ENCODE peak calls at places on chromosomes 11 and 22, in five cellular contexts. W is A549, P is ovary, T is H1, G is stomach. L is an unnamed sample.

GRCh38 chr22:20028855-20029549 is 8.1 kb downstream of the TANGO2 start:
- DNase-seq in W (no peak), T (no peak), G (no peak), P (no peak), L (no peak)

GRCh38 chr22:46053563-46054090 is 76.7 kb upstream of the WNT7B start:
- DNase-seq in P (peak), W (no peak), G (peak), T (no peak), L (peak)

GRCh38 chr22:50209893-50210292 is 9.1 kb downstream of the SELENOO start:
- DNase-seq in P (peak), W (peak), G (peak), T (peak), L (peak)

GRCh38 chr11:87030458-87031054 is 7.2 kb upstream of the TMEM135 start:
- DNase-seq in G (no peak), P (no peak), T (no peak), W (peak), L (no peak)

GRCh38 chr11:35554491-35555237 is 29.2 kb upstream of the PAMR1 start:
- DNase-seq in P (no peak), G (no peak), W (peak), T (no peak), L (no peak)

GRCh38 chr22:20749453-20749852 is 24.5 kb upstream of the SERPIND1 start:
- DNase-seq in W (no peak), P (no peak), G (no peak), T (no peak), L (no peak)

GRCh38 chr11:78244080-78244479 is 55.4 kb downstream of the USP35 start:
- DNase-seq in P (no peak), T (no peak), W (no peak), G (no peak), L (no peak)

GRCh38 chr22:36385491-36386350 is 2.0 kb downstream of the MYH9 start:
- DNase-seq in T (no peak), P (no peak), W (peak), G (peak), L (no peak)

GRCh38 chr22:35399114-35399677 is 744 bp upstream of the MCM5 start:
- DNase-seq in P (no peak), G (no peak), T (no peak), W (no peak), L (no peak)

GRCh38 chr11:126969865-126970479 is 30.6 kb downstream of the KIRREL3 start:
- DNase-seq in W (peak), P (no peak), G (no peak), T (no peak), L (no peak)

GRCh38 chr22:42282252-42282942 is 11.9 kb upstream of the TCF20 start:
- DNase-seq in T (no peak), W (no peak), P (no peak), G (no peak), L (no peak)
- H3K27ac ChIP-seq in T (no peak), W (no peak), P (no peak), G (no peak), L (no peak)

DNA sequence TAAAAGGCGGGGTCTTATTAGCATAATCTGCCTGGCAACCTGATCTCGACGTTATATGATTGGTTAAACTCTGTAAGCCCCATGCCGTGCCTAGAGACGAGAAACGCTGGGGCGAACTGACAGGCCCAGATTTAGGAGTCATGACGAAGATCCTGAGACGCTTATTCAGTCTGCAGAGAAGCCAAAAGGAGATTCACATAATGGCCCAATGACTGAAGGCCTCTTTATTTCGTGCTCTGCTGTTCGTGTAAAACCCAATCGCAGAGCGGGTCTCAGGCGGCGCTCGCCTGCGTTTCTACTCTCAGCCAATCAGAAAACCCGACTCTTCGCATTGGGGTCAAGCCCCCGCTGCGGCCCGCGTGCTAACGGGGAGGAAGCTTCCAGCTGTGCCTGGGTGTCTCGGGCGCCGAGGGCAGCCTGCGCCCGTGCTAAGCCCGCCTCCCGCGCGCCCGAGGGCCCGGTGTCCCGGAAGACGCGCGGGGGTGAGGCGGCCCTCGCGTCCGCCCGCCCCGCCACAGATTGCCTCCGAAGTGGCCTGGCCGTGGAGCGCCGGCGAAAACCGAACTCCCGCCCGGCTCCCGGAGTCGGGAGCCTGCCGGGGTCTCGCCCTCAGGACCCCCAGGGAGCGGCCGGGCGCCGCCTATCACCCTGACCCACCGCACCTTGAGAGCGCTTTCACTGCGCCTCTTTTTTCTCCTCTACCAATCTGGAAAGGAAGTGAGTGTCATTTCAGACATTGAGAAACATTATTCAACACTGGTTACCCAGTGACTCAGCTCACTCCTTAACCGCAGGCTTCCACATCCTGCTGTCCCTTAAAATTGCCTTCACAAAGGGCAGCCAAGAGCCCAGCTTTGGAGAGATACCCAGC is 446 bp upstream of the PRDM10 start:
- DNase-seq in T (peak), G (peak), W (peak), P (peak), L (peak)
- TF ChIP-seq CTCF in T (no peak), G (no peak), W (no peak), P (no peak), L (no peak)

GRCh38 chr11:73661035-73661628 is 14.8 kb downstream of the PLEKHB1 start:
- DNase-seq in G (peak), T (peak), P (peak), W (peak), L (peak)
- TF ChIP-seq EP300 in G (no peak), T (peak), P (no peak), W (no peak), L (peak)

GRCh38 chr11:96207459-96208449 is 135.2 kb downstream of the MAML2 start:
- DNase-seq in P (no peak), G (no peak), W (no peak), T (no peak), L (no peak)
- H3K27ac ChIP-seq in P (no peak), G (no peak), W (peak), T (no peak), L (peak)

GRCh38 chr11:70118642-70119041 is 40.5 kb downstream of the ANO1 start:
- DNase-seq in W (no peak), G (no peak), T (no peak), P (no peak), L (no peak)

GRCh38 chr11:70116386-70117077 is 38.4 kb downstream of the ANO1 start:
- DNase-seq in G (peak), P (no peak), W (no peak), T (no peak), L (no peak)

GRCh38 chr11:70119502-70119901 is 41.4 kb downstream of the ANO1 start:
- DNase-seq in T (no peak), G (no peak), W (no peak), P (no peak), L (no peak)

GRCh38 chr11:70115778-70116177 is 37.7 kb downstream of the ANO1 start:
- DNase-seq in G (no peak), P (no peak), W (no peak), T (no peak), L (no peak)

DNA sequence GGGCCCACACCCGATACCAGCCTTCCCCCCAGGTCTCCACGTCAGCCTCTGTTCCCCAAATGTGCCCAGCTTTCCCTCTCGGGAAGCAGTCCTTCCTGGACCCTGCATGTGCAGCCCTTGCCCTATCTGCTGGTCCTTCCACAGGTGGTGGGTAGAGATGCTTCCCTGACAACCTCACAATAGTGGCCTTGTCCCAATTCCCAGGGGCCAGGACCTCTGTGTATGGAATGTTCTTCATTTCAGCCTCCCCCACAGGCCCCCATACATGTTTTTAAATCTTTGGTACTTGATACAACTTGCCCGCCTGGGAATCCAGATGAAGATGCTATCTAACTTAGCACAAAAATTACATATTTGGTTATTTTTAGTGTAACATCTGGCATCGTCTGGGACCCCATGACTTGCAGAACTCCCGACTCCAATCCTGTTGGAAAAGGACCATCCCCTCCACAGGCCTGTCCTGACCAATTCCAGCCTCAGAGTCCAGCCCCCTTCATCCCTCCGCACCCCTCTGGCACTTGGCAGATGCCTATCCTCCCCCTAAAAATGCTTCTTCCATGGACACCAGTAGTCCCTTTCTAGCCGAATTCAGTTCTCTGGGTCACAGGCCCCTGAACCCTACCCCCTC is 39.6 kb downstream of the ANO1 start:
- DNase-seq in G (no peak), W (no peak), P (no peak), T (no peak), L (no peak)
- TF ChIP-seq CTCF in G (no peak), W (no peak), P (no peak), T (no peak), L (no peak)

GRCh38 chr11:12433571-12434061 is 56.2 kb downstream of the PARVA start:
- DNase-seq in W (no peak), T (no peak), P (no peak), G (no peak), L (no peak)
- TF ChIP-seq EP300 in W (no peak), T (no peak), P (no peak), G (peak), L (no peak)

GRCh38 chr11:33912405-33913361 is 20.8 kb upstream of the LMO2 start:
- DNase-seq in T (no peak), G (no peak), P (no peak), W (peak), L (no peak)
- H3K27ac ChIP-seq in T (no peak), G (no peak), P (no peak), W (no peak), L (no peak)

GRCh38 chr11:93199616-93200015 is 1.8 kb upstream of the SLC36A4 start:
- DNase-seq in T (no peak), W (no peak), G (no peak), P (no peak), L (no peak)

GRCh38 chr11:93198221-93198650 is 445 bp upstream of the SLC36A4 start:
- DNase-seq in P (no peak), W (no peak), T (no peak), G (no peak), L (no peak)

GRCh38 chr11:93196816-93197382 is 892 bp downstream of the SLC36A4 start:
- DNase-seq in G (no peak), W (no peak), P (no peak), T (no peak), L (no peak)

GRCh38 chr11:93194673-93195291 is 3.0 kb downstream of the SLC36A4 start:
- DNase-seq in P (no peak), G (no peak), T (no peak), W (no peak), L (no peak)

GRCh38 chr11:93197383-93198220 is at the start of gene SLC36A4:
- DNase-seq in P (peak), W (peak), T (peak), G (peak), L (peak)
- TF ChIP-seq CTCF in P (no peak), W (no peak), T (no peak), G (no peak), L (no peak)

GRCh38 chr11:44310456-44311272 is 725 bp upstream of the ALX4 start:
- DNase-seq in G (no peak), P (no peak), T (peak), W (no peak), L (no peak)
- TF ChIP-seq EP300 in G (no peak), P (no peak), T (no peak), W (no peak), L (no peak)

GRCh38 chr22:29265929-29266328 is 1.9 kb downstream of the RHBDD3 start:
- DNase-seq in G (no peak), P (peak), W (no peak), T (no peak), L (no peak)

GRCh38 chr22:29267858-29268510 is at the start of the genes EWSR1 and RHBDD3:
- DNase-seq in P (peak), W (peak), T (peak), G (peak), L (peak)

GRCh38 chr22:29265306-29265705 is 2.5 kb downstream of the RHBDD3 start:
- DNase-seq in P (no peak), T (no peak), W (no peak), G (no peak), L (no peak)

GRCh38 chr22:29267462-29267857 is 321 bp downstream of the RHBDD3 start:
- DNase-seq in W (no peak), P (no peak), T (no peak), G (no peak), L (no peak)

DNA sequence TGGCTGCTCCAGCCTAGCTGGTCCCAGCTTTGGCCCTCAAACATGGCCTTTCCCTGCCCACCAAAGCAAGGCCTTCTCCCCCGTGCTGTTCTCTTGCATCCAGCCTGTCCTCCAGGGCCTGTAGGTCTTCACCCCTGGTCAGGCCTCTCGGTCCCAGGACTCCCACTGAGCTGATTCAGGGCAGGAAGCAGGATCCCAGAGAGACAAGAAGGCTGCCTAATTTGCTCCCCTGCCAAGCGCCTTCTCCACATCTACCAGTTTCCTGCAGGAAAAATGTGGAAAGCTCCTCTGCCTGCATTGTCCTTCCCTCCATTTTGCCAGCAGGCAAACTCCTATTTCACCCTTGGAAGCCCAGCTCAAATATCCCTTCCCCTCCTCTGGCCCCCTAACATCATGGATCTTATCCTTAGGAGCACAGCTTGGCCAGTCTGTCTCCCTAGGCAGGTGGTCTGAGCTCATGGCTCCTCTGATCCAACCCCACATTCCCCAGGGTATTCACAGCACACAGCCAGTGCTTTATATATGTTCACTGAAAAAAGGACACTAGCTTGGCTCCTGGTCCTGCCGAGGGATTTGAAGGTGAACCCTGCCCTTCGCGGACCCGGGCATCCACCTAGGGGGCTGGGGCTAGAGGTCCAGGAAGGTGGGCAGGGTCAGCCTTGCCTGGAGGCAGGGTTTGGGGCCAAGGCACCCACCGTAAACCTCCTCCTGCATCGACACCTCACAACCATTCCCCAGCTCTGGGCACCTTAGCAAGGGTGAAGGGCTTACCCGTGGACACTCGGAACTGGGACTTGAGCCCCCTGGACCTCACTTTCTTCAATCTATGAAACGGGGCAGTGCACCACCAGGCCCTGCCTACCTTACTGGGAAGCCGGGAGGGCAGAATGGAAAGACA is 968 bp downstream of the RHBDD3 start:
- DNase-seq in G (no peak), P (no peak), T (no peak), W (no peak), L (no peak)
- H3K27ac ChIP-seq in G (peak), P (peak), T (peak), W (peak), L (peak)

L was measured in tibial nerve.